ENCODE peak calls at places on chromosomes 11 and 22, in four cellular contexts. O is right lobe of liver, P is SK-N-SH, V is upper lobe of right lung. H is an unnamed sample.

GRCh38 chr11:5380740-5381342 is 2.8 kb upstream of the OR51M1 start:
- DNase-seq in O (peak), P (peak), V (no peak), H (peak)

GRCh38 chr11:67118059-67118766 is 850 bp upstream of the KDM2A start:
- DNase-seq in O (peak), P (peak), V (peak), H (peak)

GRCh38 chr11:12128191-12128841 is 17.9 kb downstream of the MICAL2 start:
- DNase-seq in O (no peak), P (no peak), V (no peak), H (no peak)

GRCh38 chr11:69451289-69451688 is 30.2 kb upstream of the LINC01488 start:
- DNase-seq in O (no peak), P (no peak), V (no peak), H (no peak)

GRCh38 chr11:87473174-87473573 is 435.4 kb downstream of the TMEM135 start:
- DNase-seq in O (no peak), P (no peak), V (no peak), H (no peak)

GRCh38 chr11:119540370-119541125 is 117.6 kb upstream of the THY1 start:
- DNase-seq in O (no peak), P (no peak), V (no peak), H (no peak)

GRCh38 chr11:111923351-111923788 is 4.7 kb downstream of the C11orf52 start:
- DNase-seq in O (no peak), P (no peak), V (no peak), H (no peak)

GRCh38 chr11:2777871-2778629 is 78.3 kb upstream of the KCNQ1OT1 start:
- DNase-seq in O (peak), P (peak), V (peak), H (peak)

GRCh38 chr11:3939651-3940190 is 84.3 kb downstream of the STIM1 start:
- DNase-seq in O (no peak), P (no peak), V (no peak), H (no peak)

GRCh38 chr22:31044262-31044861 is 36.8 kb upstream of the SMTN start:
- DNase-seq in O (peak), P (no peak), V (no peak), H (no peak)

GRCh38 chr22:31046591-31047226 is 34.4 kb upstream of the SMTN start:
- DNase-seq in O (peak), P (peak), V (peak), H (no peak)

GRCh38 chr22:31049815-31050420 is 31.2 kb upstream of the SMTN start:
- DNase-seq in O (no peak), P (no peak), V (no peak), H (no peak)

GRCh38 chr22:31045900-31046587 is 35.1 kb upstream of the SMTN start:
- DNase-seq in O (no peak), P (no peak), V (no peak), H (no peak)

DNA sequence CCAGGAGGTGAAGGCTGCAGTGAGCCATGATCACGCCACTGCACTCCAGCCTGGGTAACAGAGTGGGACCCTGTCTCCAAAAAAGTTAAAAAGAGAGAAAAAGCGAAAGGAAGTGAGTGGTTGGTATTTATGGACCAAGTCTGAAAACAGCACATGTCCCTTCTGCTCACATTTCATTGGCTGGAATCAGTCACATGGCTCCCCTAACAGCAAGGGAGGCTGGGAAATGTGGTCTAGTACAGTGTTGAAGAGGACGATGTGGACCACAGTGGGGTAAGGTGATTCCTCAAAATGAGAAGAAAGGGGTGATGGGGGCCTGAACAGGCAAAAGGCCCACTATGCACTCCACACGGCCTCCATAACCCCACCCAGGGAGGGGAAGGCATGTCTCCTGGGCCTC is 32.5 kb upstream of the SMTN start:
- DNase-seq in O (no peak), P (no peak), V (no peak), H (no peak)
- H3K27ac ChIP-seq in O (no peak), P (no peak), V (no peak), H (no peak)

GRCh38 chr11:24574461-24574860 is 77.6 kb downstream of the LUZP2 start:
- DNase-seq in O (no peak), P (no peak), V (no peak), H (no peak)
- H3K4me3 ChIP-seq in O (no peak), P (no peak), V (no peak), H (no peak)

GRCh38 chr11:60934091-60934789 is 10.0 kb downstream of the TMEM132A start:
- DNase-seq in O (no peak), P (no peak), V (no peak), H (no peak)
- TF ChIP-seq CTCF in O (no peak), P (no peak), V (no peak), H (no peak)

GRCh38 chr11:1458340-1459218 is 28.0 kb downstream of the MOB2 start:
- DNase-seq in O (no peak), P (peak), V (peak), H (peak)
- H3K27ac ChIP-seq in O (no peak), P (no peak), V (no peak), H (peak)